ENCODE peak calls at places on chromosome 1, in nine cellular contexts. One of them, this sample, is unnamed.

GRCh38 chr1:39085174-39085573 is 59.0 kb downstream of the NDUFS5 start:
- DNase-seq in activated T-cell treated with anti-CD3 and anti-CD28 coated beads, Interleukin-2, amount 50 U/mL, for 24 hours: no peak
- DNase-seq in PC-3: no peak
- DNase-seq in A549: no peak
- DNase-seq in stimulated activated effector memory CD8-positive, alpha-beta T cell treated with anti-CD3 and anti-CD28 coated beads, Interleukin-12 subunit alpha, Interleukin-12 subunit beta, amount 100 ng/mL, for 72 hours: no peak
- DNase-seq in RCC 7860: no peak
- DNase-seq in stimulated activated CD4-positive, alpha-beta T cell treated with anti-CD3 and anti-CD28 coated beads, Interleukin-2, amount 100 ng/mL, for 48 hours: no peak
- DNase-seq in neuronal stem cell: no peak
- DNase-seq in activated CD4-positive, alpha-beta T cell treated with anti-CD3 and anti-CD28 coated beads for 24 hours: no peak
- DNase-seq in this sample: no peak

GRCh38 chr1:12608311-12608957 is 9.6 kb downstream of the DHRS3 start:
- DNase-seq in neuronal stem cell: no peak
- DNase-seq in activated T-cell treated with anti-CD3 and anti-CD28 coated beads, Interleukin-2, amount 50 U/mL, for 24 hours: no peak
- DNase-seq in stimulated activated effector memory CD8-positive, alpha-beta T cell treated with anti-CD3 and anti-CD28 coated beads, Interleukin-12 subunit alpha, Interleukin-12 subunit beta, amount 100 ng/mL, for 72 hours: no peak
- DNase-seq in PC-3: peak; percentile 7
- DNase-seq in stimulated activated CD4-positive, alpha-beta T cell treated with anti-CD3 and anti-CD28 coated beads, Interleukin-2, amount 100 ng/mL, for 48 hours: no peak
- DNase-seq in RCC 7860: no peak
- DNase-seq in activated CD4-positive, alpha-beta T cell treated with anti-CD3 and anti-CD28 coated beads for 24 hours: no peak
- DNase-seq in A549: peak; percentile 40
- DNase-seq in this sample: no peak

GRCh38 chr1:47997289-47998200 is at the start of gene TRABD2B:
- DNase-seq in stimulated activated CD4-positive, alpha-beta T cell treated with anti-CD3 and anti-CD28 coated beads, Interleukin-2, amount 100 ng/mL, for 48 hours: peak; percentile 75
- DNase-seq in stimulated activated effector memory CD8-positive, alpha-beta T cell treated with anti-CD3 and anti-CD28 coated beads, Interleukin-12 subunit alpha, Interleukin-12 subunit beta, amount 100 ng/mL, for 72 hours: peak; percentile 81
- DNase-seq in activated CD4-positive, alpha-beta T cell treated with anti-CD3 and anti-CD28 coated beads for 24 hours: peak; percentile 42
- DNase-seq in A549: peak; percentile 63
- DNase-seq in neuronal stem cell: peak; percentile 87
- DNase-seq in activated T-cell treated with anti-CD3 and anti-CD28 coated beads, Interleukin-2, amount 50 U/mL, for 24 hours: peak; percentile 81
- DNase-seq in RCC 7860: peak; percentile 77
- DNase-seq in PC-3: peak; percentile 84
- DNase-seq in this sample: peak; percentile 94

GRCh38 chr1:81231729-81232038 is 569.0 kb upstream of the ADGRL2 start:
- DNase-seq in activated T-cell treated with anti-CD3 and anti-CD28 coated beads, Interleukin-2, amount 50 U/mL, for 24 hours: no peak
- DNase-seq in stimulated activated CD4-positive, alpha-beta T cell treated with anti-CD3 and anti-CD28 coated beads, Interleukin-2, amount 100 ng/mL, for 48 hours: no peak
- DNase-seq in neuronal stem cell: no peak
- DNase-seq in RCC 7860: no peak
- DNase-seq in A549: no peak
- DNase-seq in PC-3: no peak
- DNase-seq in activated CD4-positive, alpha-beta T cell treated with anti-CD3 and anti-CD28 coated beads for 24 hours: no peak
- DNase-seq in stimulated activated effector memory CD8-positive, alpha-beta T cell treated with anti-CD3 and anti-CD28 coated beads, Interleukin-12 subunit alpha, Interleukin-12 subunit beta, amount 100 ng/mL, for 72 hours: no peak
- DNase-seq in this sample: no peak

GRCh38 chr1:163799190-163799805 is 477.5 kb downstream of the NUF2 start:
- DNase-seq in stimulated activated CD4-positive, alpha-beta T cell treated with anti-CD3 and anti-CD28 coated beads, Interleukin-2, amount 100 ng/mL, for 48 hours: no peak
- DNase-seq in neuronal stem cell: no peak
- DNase-seq in activated CD4-positive, alpha-beta T cell treated with anti-CD3 and anti-CD28 coated beads for 24 hours: no peak
- DNase-seq in activated T-cell treated with anti-CD3 and anti-CD28 coated beads, Interleukin-2, amount 50 U/mL, for 24 hours: no peak
- DNase-seq in stimulated activated effector memory CD8-positive, alpha-beta T cell treated with anti-CD3 and anti-CD28 coated beads, Interleukin-12 subunit alpha, Interleukin-12 subunit beta, amount 100 ng/mL, for 72 hours: no peak
- DNase-seq in PC-3: no peak
- DNase-seq in A549: no peak
- DNase-seq in RCC 7860: no peak
- DNase-seq in this sample: no peak

GRCh38 chr1:55427576-55427975 is 212.4 kb upstream of the USP24 start:
- DNase-seq in PC-3: no peak
- DNase-seq in activated CD4-positive, alpha-beta T cell treated with anti-CD3 and anti-CD28 coated beads for 24 hours: no peak
- DNase-seq in activated T-cell treated with anti-CD3 and anti-CD28 coated beads, Interleukin-2, amount 50 U/mL, for 24 hours: no peak
- DNase-seq in stimulated activated CD4-positive, alpha-beta T cell treated with anti-CD3 and anti-CD28 coated beads, Interleukin-2, amount 100 ng/mL, for 48 hours: no peak
- DNase-seq in A549: no peak
- DNase-seq in RCC 7860: no peak
- DNase-seq in neuronal stem cell: no peak
- DNase-seq in stimulated activated effector memory CD8-positive, alpha-beta T cell treated with anti-CD3 and anti-CD28 coated beads, Interleukin-12 subunit alpha, Interleukin-12 subunit beta, amount 100 ng/mL, for 72 hours: no peak
- DNase-seq in this sample: no peak

GRCh38 chr1:224623743-224624333 is 7.7 kb downstream of the CNIH3 start:
- DNase-seq in activated CD4-positive, alpha-beta T cell treated with anti-CD3 and anti-CD28 coated beads for 24 hours: peak; percentile 37
- DNase-seq in A549: no peak
- DNase-seq in RCC 7860: peak; percentile 98
- DNase-seq in stimulated activated effector memory CD8-positive, alpha-beta T cell treated with anti-CD3 and anti-CD28 coated beads, Interleukin-12 subunit alpha, Interleukin-12 subunit beta, amount 100 ng/mL, for 72 hours: peak; percentile 82
- DNase-seq in PC-3: peak; percentile 94
- DNase-seq in activated T-cell treated with anti-CD3 and anti-CD28 coated beads, Interleukin-2, amount 50 U/mL, for 24 hours: peak; percentile 63
- DNase-seq in neuronal stem cell: no peak
- DNase-seq in stimulated activated CD4-positive, alpha-beta T cell treated with anti-CD3 and anti-CD28 coated beads, Interleukin-2, amount 100 ng/mL, for 48 hours: peak; percentile 46
- DNase-seq in this sample: peak; percentile 44

GRCh38 chr1:242147096-242147976 is 148.4 kb upstream of the MAP1LC3C start:
- DNase-seq in PC-3: peak; percentile 70
- DNase-seq in activated T-cell treated with anti-CD3 and anti-CD28 coated beads, Interleukin-2, amount 50 U/mL, for 24 hours: no peak
- DNase-seq in activated CD4-positive, alpha-beta T cell treated with anti-CD3 and anti-CD28 coated beads for 24 hours: no peak
- DNase-seq in stimulated activated effector memory CD8-positive, alpha-beta T cell treated with anti-CD3 and anti-CD28 coated beads, Interleukin-12 subunit alpha, Interleukin-12 subunit beta, amount 100 ng/mL, for 72 hours: no peak
- DNase-seq in RCC 7860: peak; percentile 41
- DNase-seq in stimulated activated CD4-positive, alpha-beta T cell treated with anti-CD3 and anti-CD28 coated beads, Interleukin-2, amount 100 ng/mL, for 48 hours: no peak
- DNase-seq in neuronal stem cell: no peak
- DNase-seq in A549: peak; percentile 55
- DNase-seq in this sample: no peak

GRCh38 chr1:207084701-207085180 is 3.9 kb upstream of the C4BPB start:
- DNase-seq in stimulated activated effector memory CD8-positive, alpha-beta T cell treated with anti-CD3 and anti-CD28 coated beads, Interleukin-12 subunit alpha, Interleukin-12 subunit beta, amount 100 ng/mL, for 72 hours: peak; percentile 66
- DNase-seq in A549: peak; percentile 75
- DNase-seq in neuronal stem cell: peak; percentile 56
- DNase-seq in activated T-cell treated with anti-CD3 and anti-CD28 coated beads, Interleukin-2, amount 50 U/mL, for 24 hours: peak; percentile 41
- DNase-seq in activated CD4-positive, alpha-beta T cell treated with anti-CD3 and anti-CD28 coated beads for 24 hours: peak; percentile 17
- DNase-seq in PC-3: peak; percentile 95
- DNase-seq in RCC 7860: peak; percentile 28
- DNase-seq in stimulated activated CD4-positive, alpha-beta T cell treated with anti-CD3 and anti-CD28 coated beads, Interleukin-2, amount 100 ng/mL, for 48 hours: peak; percentile 49
- DNase-seq in this sample: peak; percentile 18

GRCh38 chr1:228276901-228277490 is 69.2 kb downstream of the OBSCN start:
- DNase-seq in activated T-cell treated with anti-CD3 and anti-CD28 coated beads, Interleukin-2, amount 50 U/mL, for 24 hours: no peak
- DNase-seq in stimulated activated CD4-positive, alpha-beta T cell treated with anti-CD3 and anti-CD28 coated beads, Interleukin-2, amount 100 ng/mL, for 48 hours: no peak
- DNase-seq in stimulated activated effector memory CD8-positive, alpha-beta T cell treated with anti-CD3 and anti-CD28 coated beads, Interleukin-12 subunit alpha, Interleukin-12 subunit beta, amount 100 ng/mL, for 72 hours: no peak
- DNase-seq in PC-3: no peak
- DNase-seq in RCC 7860: no peak
- DNase-seq in activated CD4-positive, alpha-beta T cell treated with anti-CD3 and anti-CD28 coated beads for 24 hours: no peak
- DNase-seq in neuronal stem cell: no peak
- DNase-seq in A549: no peak
- DNase-seq in this sample: no peak

GRCh38 chr1:103180660-103181059 is 72.3 kb upstream of the COL11A1 start:
- DNase-seq in RCC 7860: peak; percentile 83
- DNase-seq in neuronal stem cell: no peak
- DNase-seq in stimulated activated effector memory CD8-positive, alpha-beta T cell treated with anti-CD3 and anti-CD28 coated beads, Interleukin-12 subunit alpha, Interleukin-12 subunit beta, amount 100 ng/mL, for 72 hours: no peak
- DNase-seq in A549: peak; percentile 70
- DNase-seq in activated CD4-positive, alpha-beta T cell treated with anti-CD3 and anti-CD28 coated beads for 24 hours: no peak
- DNase-seq in PC-3: peak; percentile 33
- DNase-seq in activated T-cell treated with anti-CD3 and anti-CD28 coated beads, Interleukin-2, amount 50 U/mL, for 24 hours: no peak
- DNase-seq in stimulated activated CD4-positive, alpha-beta T cell treated with anti-CD3 and anti-CD28 coated beads, Interleukin-2, amount 100 ng/mL, for 48 hours: no peak
- DNase-seq in this sample: no peak